ENCODE peak calls at places on chromosome 22, in four cellular contexts. F is uterus, B is right lobe of liver, K is mammary epithelial cell. M is an unnamed sample.

GRCh38 chr22:33896801-33897620 is 23.3 kb downstream of the LARGE1 start:
- DNase-seq in F (no peak), B (no peak), K (no peak), M (no peak)

GRCh38 chr22:22397875-22398524 is 110.5 kb downstream of the ZNF280B start:
- DNase-seq in K (no peak), F (no peak), B (no peak), M (no peak)

GRCh38 chr22:11253000-11253511 is 4274.9 kb upstream of the OR11H1 start:
- DNase-seq in K (no peak), F (no peak), B (peak; percentile 12), M (no peak)

GRCh38 chr22:22788460-22789037 is 99.1 kb upstream of the IGLL5 start:
- DNase-seq in K (no peak), F (no peak), B (no peak), M (no peak)

GRCh38 chr22:38732251-38732815 is 23.5 kb downstream of the SUN2 start:
- DNase-seq in F (no peak), K (no peak), B (peak; percentile 72), M (no peak)

GRCh38 chr22:40175571-40176105 is 2.1 kb upstream of the TNRC6B start:
- DNase-seq in K (no peak), B (no peak), F (no peak), M (no peak)

GRCh38 chr22:22431271-22432220 is 77.0 kb downstream of the ZNF280B start:
- DNase-seq in F (peak; percentile 19), K (peak; percentile 25), B (peak; percentile 53), M (peak; percentile 54)

GRCh38 chr22:48250286-48250895 is 1487.9 kb downstream of the TBC1D22A start:
- DNase-seq in F (no peak), B (no peak), K (no peak), M (no peak)

GRCh38 chr22:49398115-49398514 is 429.6 kb downstream of the BRD1 start:
- DNase-seq in K (no peak), B (no peak), F (no peak), M (peak; percentile 24)

DNA sequence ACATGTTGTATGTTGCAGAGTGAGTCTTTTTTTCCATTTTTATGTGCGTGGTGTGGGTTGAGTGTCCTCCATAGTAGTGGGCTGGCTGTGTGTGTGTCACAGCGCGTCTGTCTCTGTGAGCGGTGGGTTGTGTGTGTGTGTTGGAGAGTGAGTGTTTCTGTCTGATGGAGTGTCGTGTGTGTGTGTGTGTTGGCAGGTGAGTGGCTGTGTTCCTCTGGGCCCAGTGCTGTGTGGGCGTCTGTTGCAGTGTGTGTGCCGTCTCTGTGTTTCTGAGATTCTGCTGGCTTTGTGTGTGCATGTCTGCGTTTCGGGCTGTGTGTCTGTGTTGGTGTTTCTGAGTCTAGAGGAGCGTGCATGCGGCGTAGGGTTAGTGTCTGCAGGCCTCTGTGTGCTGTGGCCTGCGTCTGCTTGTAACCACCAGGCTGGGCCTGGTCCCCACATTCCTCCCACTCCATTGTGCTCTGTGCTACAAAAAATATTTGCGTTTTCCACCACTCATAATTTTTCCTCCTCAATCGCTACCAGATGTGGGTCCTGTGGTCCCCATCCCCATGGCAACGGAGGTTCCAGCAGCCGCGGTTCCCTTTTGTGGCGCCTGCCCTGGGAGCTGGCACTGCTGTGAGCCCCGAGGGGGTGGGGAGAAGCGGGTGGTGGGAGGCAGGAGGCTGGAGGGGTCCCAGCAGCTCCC is 15.2 kb downstream of the SCARF2 start:
- DNase-seq in B (peak; percentile 10), F (no peak), K (no peak), M (no peak)
- H3K27ac ChIP-seq in B (no peak overlapping the region), F (peak overlapping the region; percentile 61), K (no peak overlapping the region), M (no peak overlapping the region)

DNA sequence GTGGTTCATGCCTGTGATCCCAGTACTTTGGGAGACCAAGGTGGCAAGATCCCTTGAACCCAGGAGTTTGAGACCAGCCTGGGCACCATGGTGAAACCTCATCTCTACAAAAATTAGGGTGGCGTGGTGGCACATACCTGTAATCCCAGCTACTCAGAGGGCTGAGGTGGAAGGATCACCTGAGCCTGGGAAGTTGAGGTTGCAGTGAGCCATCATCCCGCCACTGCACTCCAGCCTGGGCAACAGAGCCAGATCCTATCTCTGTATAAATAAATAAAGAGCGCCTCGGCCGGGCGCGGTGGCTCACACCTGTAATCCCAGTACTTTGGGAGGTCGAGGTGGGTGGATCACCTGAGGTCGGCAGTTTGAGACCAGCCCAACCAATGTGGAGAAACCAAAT is 27.9 kb downstream of the TOB2 start:
- DNase-seq in B (no peak), F (no peak), K (no peak), M (no peak)
- H3K4me1 ChIP-seq in B (no peaks in the 10 kb centered on the region), F (peaks cover 12% of the 10 kb centered on the region), K (peaks cover 13% of the 10 kb centered on the region), M (peaks cover 2% of the 10 kb centered on the region)

DNA sequence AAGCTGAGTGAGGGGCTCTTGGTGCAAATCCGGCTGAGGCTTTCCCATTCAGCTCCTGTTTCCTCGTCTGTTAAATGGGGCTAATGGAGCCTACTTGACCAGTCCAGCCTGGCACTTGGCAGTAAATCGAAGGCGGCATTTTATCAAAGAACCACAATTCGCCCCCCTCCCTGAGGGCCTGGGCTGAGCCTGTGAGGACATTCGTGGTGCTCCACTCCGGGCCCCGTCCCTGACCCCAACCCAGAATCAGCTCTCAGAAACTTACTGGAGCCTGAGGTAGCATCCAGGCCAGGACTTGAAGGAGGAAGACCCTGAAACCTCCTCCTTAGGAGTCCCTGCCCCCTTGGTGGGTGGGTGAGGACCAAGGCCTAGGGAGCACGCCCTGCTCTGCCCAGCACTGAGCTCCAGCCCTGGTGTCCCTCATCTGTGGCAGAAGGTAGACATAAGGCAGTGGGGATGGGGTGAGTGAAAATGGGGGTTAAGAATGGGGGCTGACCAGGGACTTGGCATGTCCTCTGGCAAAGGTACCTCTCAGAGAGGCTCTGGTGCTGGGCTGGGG is 2.1 kb upstream of the CASTOR1 start:
- DNase-seq in F (no peak), B (no peak), K (no peak), M (no peak)
- H3K27ac ChIP-seq in F (peak overlapping the region; percentile 91), B (peak overlapping the region; percentile 75), K (no peak overlapping the region), M (peak overlapping the region; percentile 74)

DNA sequence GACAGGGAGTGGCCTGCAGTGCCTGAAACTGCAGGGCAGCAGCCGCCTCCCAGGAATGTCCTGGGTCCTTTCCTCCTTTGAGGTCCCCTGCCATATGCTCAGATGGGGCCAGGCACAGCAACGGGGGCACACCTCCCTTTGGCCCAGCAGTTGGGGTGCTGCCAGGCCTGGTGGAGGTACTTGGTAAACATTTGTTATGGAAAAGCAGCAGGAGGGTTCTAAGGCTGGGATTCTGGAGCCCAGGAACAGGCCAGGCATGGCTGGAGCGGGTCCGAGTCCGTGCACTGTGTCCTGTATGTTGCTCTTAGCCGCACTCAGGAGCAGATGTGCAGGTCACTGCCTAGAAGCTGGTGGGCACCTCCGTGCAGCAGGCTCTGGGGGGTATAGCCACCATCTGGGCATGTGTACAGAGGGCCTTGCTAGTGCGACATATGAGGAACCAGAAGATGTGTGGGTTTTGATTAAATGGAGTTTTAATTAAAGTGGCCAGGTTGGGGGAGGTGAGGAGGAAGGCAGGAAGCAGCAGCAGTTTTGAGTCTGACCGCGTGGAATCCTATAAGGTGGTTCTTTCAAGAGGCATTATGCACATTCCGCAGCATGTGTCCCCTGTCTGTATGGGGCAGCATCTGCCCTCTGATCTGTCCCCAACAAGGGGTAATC is 1.5 kb downstream of the ADORA2A start:
- DNase-seq in K (no peak), B (peak; percentile 25), F (no peak), M (no peak)
- H3K4me1 ChIP-seq in K (peaks cover 21% of the 10 kb centered on the region), B (peaks cover 4% of the 10 kb centered on the region), F (peaks cover 19% of the 10 kb centered on the region), M (no peaks in the 10 kb centered on the region)

DNA sequence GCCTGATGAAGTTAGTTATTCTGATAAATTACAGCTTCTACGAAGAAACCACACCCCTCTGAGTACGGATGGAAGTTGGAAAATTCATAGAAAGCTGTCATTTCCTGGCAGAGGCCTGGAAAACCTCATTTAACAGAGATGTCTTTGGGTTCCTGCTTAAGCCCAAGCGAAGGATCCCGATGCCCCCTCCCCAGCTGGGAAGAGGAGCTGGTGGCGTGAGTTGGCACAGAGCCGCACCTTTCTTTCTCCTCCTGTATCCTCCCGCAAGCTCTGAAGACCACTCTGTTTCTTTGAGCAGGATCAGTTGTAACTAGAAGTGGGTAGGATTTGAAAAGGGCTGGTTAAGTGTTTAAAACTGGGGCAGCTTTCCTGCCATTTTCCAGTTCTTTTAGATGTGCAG is 62.7 kb downstream of the PARVB start:
- DNase-seq in B (no peak), K (no peak), F (peak; percentile 39), M (no peak)
- H3K27ac ChIP-seq in B (no peak overlapping the region), K (no peak overlapping the region), F (peak overlapping the region; percentile 85), M (no peak overlapping the region)

GRCh38 chr22:31104869-31105268 is 2.5 kb downstream of the SELENOM start:
- DNase-seq in F (peak; percentile 72), K (no peak), B (no peak), M (no peak)

GRCh38 chr22:31103899-31104694 is 3.3 kb downstream of the SELENOM start:
- DNase-seq in K (no peak), F (peak; percentile 83), B (no peak), M (no peak)

GRCh38 chr22:31102441-31103081 is 4.8 kb downstream of the SELENOM start:
- DNase-seq in F (peak; percentile 97), K (peak; percentile 58), B (no peak), M (no peak)

GRCh38 chr22:31100762-31101525 is 6.4 kb downstream of the SELENOM start:
- DNase-seq in F (no peak), K (no peak), B (no peak), M (no peak)

DNA sequence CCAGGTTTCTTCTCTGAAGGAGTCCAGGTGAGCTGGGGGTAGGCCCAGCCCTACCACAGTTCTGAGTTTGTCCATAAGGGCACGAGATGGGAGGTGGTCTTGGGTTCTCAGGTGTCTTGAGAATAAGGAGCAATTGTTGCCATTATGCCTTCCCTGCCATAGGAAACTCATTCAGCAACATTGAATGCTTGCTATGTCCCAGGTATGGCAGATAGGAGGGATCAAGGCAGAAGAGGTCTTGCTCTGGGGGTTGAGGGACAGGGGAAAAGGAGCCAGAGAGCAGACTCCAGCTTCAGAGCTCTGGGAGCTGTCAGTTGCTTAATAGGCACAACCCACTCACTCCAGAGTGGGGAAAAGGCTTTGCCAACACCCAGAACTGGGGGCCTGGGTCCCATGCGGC is 4.3 kb downstream of the SELENOM start:
- DNase-seq in F (peak; percentile 28), B (no peak), K (no peak), M (no peak)
- H3K4me1 ChIP-seq in F (no peaks in the 10 kb centered on the region), B (no peaks in the 10 kb centered on the region), K (peaks cover 7% of the 10 kb centered on the region), M (peaks cover 4% of the 10 kb centered on the region)

GRCh38 chr22:46674906-46675305 is 54.7 kb downstream of the GRAMD4 start:
- DNase-seq in K (no peak), B (no peak), F (no peak), M (no peak)
- H3K27ac ChIP-seq in K (no peak overlapping the region), B (no peak overlapping the region), F (no peak overlapping the region), M (no peak overlapping the region)

GRCh38 chr22:37432708-37433054 is 5.4 kb upstream of the ELFN2 start:
- DNase-seq in F (no peak), K (no peak), B (no peak), M (no peak)
- H3K4me1 ChIP-seq in F (peaks cover 3% of the 10 kb centered on the region), K (peaks cover 20% of the 10 kb centered on the region), B (no peaks in the 10 kb centered on the region), M (peaks cover 3% of the 10 kb centered on the region)

M was measured in lung.